ENCODE peak calls at places on chromosomes 1 and 21, in six cellular contexts. K, N, R, E, A and Z are unnamed samples.

GRCh38 chr1:19113362-19114092 is 96.5 kb downstream of the UBR4 start:
- DNase-seq in K (peak), R (peak), A (peak), N (peak), E (peak), Z (peak)

GRCh38 chr1:10278880-10279279 is 68.5 kb downstream of the KIF1B start:
- DNase-seq in E (no peak), N (no peak), A (no peak), R (no peak), K (no peak), Z (no peak)

GRCh38 chr1:24896176-24896575 is 33.9 kb downstream of the RUNX3 start:
- DNase-seq in N (no peak), E (no peak), K (no peak), A (no peak), R (no peak), Z (peak)

GRCh38 chr1:197614916-197615692 is 160.2 kb downstream of the DENND1B start:
- DNase-seq in N (peak), A (peak), R (no peak), K (peak), E (peak), Z (no peak)

GRCh38 chr1:163912491-163912890 is 590.7 kb downstream of the NUF2 start:
- DNase-seq in E (no peak), R (no peak), N (no peak), K (no peak), A (no peak), Z (no peak)

GRCh38 chr21:46221664-46222435 is 6.7 kb downstream of the LSS start:
- DNase-seq in A (no peak), K (no peak), E (no peak), N (no peak), R (no peak), Z (no peak)

GRCh38 chr1:17561561-17561985 is 22.1 kb downstream of the ARHGEF10L start:
- DNase-seq in E (no peak), R (no peak), N (no peak), A (no peak), K (no peak), Z (no peak)

GRCh38 chr1:54118704-54119103 is 34.1 kb downstream of the CDCP2 start:
- DNase-seq in K (no peak), A (no peak), E (peak), R (no peak), N (peak), Z (no peak)

GRCh38 chr1:112855152-112855836 is 100.7 kb downstream of the SLC16A1 start:
- DNase-seq in K (no peak), A (no peak), E (no peak), N (no peak), R (no peak), Z (no peak)

DNA sequence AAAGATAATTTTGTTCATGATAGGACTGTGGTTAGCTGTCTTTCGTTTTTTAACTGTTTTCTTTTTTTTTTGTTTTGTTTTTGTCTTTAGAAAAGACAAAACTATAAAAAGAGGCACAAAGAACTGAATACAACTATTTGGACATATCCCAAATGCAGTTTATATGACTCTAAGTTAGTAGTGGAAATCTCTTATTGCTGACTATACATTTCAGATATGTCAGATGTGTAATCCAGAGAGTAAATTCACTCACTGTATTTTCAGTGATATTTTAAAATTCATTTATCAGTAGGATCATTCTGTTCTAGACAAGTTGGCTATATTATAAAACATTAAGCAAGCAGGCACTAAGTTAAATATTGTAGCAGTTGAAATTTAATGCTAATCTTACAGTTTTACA is 5.7 kb downstream of the RAP1A start:
- DNase-seq in A (no peak), R (no peak), N (no peak), E (no peak), K (no peak), Z (no peak)
- H3K4me2 ChIP-seq in A (no peak), R (no peak), N (no peak), E (no peak), K (no peak), Z (no peak)

DNA sequence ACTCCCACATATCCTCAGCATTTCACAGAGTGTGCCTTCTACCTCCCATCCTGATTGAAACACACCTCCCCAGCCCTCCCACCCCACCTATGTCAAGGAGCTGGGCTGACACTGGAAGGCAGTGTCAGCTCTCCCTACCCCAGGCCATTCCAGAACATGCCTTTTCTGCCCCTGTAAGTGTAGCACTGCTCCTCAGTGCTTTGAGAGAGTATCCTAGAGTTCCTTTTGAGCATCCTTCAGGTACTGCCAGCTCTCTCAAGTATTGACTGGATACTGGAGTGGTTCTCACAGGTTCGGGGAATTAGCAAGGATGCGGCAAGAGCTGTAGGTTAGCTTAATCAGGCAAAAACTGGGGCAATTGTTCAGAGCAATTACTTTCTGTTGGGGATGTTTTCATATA is 21.8 kb downstream of the C1orf116 start:
- DNase-seq in A (no peak), K (no peak), N (no peak), R (no peak), E (no peak), Z (no peak)
- H3K27ac ChIP-seq in A (no peak), K (no peak), N (peak), R (no peak), E (no peak), Z (no peak)

DNA sequence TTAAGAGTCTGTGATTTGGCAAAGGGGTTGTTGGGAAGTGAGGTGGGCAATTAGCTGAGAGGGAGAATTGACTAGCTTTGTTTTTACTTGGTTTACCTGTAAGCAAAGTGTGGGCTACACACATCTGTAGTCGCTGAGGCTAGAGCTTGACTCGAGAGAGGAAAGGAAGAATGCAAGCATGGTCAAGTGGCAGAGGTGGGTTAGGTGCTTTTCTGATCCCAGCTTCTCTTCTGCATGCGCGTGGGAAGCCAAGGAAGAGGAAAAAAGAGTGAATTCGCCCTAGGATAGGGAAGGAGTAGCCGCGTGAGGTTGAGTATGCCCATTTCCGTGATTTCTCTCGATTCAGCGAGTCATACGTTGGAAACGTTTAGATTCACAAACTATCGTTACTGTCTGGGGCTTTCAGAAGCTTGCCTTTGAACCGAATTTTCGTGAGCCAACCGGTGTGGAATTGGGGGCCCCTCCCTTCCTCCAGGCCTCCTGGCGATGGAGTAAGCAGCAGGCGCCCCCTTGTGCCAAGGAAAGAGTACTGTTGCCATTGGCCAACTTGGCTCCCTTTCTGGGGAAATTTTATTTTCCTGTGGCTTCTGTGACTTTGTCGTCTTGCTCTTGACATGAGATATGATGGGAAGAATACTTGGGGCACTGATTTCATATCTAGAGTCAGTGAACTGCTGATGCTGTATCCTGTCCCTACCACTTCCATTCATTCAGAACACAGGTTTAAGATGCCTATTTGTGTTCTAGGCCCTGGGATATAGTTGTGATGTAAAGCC is 1.3 kb downstream of the PIGV start:
- DNase-seq in A (peak), N (peak), K (peak), R (peak), E (peak), Z (no peak)
- TF ChIP-seq POLR2A in A (peak), N (no peak), K (peak), R (peak), E (peak), Z (no peak)

GRCh38 chr1:223843934-223844333 is 1.8 kb downstream of the TP53BP2 start:
- DNase-seq in A (no peak), R (no peak), E (no peak), K (no peak), N (no peak), Z (no peak)

GRCh38 chr1:223840254-223840653 is 5.5 kb downstream of the TP53BP2 start:
- DNase-seq in K (no peak), A (no peak), N (no peak), E (no peak), R (no peak), Z (no peak)

GRCh38 chr1:223844962-223845809 is 561 bp downstream of the TP53BP2 start:
- DNase-seq in K (no peak), N (peak), E (peak), R (no peak), A (peak), Z (no peak)

GRCh38 chr1:223844521-223844961 is 1.2 kb downstream of the TP53BP2 start:
- DNase-seq in K (no peak), A (no peak), N (no peak), E (no peak), R (no peak), Z (no peak)

GRCh38 chr1:223842784-223843183 is 3.0 kb downstream of the TP53BP2 start:
- DNase-seq in N (no peak), E (no peak), K (no peak), A (no peak), R (no peak), Z (no peak)
- H3K4me2 ChIP-seq in N (peak), E (peak), K (no peak), A (peak), R (no peak), Z (no peak)

DNA sequence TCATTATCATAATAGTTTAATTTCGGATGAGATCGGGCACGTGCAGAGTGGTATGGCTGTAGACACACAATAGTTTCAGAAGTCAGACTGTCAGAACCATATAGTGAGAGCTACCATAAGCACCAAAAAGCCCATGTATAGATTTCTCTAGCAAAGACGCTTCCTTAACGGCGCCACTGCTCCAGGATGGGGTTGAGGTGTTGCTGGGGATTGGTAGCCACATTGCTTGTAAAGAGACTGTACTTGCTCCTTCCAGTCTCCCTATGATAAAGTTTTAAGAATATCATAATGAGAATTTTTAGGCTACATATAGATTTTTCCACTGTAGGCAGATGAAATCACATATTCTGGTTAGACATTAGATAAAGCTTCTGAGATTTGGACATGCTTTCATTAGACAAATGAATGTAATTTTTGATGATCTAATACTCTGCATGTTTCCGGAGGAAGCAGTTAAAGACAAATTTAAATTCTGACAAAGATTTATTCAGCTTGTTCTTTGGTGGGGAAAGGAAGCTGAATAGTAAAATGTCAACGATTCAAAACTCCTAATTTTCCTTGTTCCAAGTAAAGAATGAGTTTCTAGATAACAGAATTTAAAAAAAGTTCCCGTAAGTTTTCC is 77.7 kb downstream of the MAP3K7CL start:
- DNase-seq in A (no peak), K (no peak), R (no peak), N (no peak), E (no peak), Z (no peak)
- H3K27ac ChIP-seq in A (peak), K (no peak), R (no peak), N (no peak), E (peak), Z (no peak)

GRCh38 chr1:160031368-160032164 is at the start of gene PIGM:
- DNase-seq in R (peak), N (peak), A (peak), K (peak), E (peak), Z (peak)
- TF ChIP-seq POLR2A in R (peak), N (peak), A (no peak), K (peak), E (no peak), Z (no peak)